ENCODE peak calls at places on chromosomes 12 and 14, in four cellular contexts. Z, A, B and S are unnamed samples.

GRCh38 chr14:31243860-31244259 is 36.3 kb upstream of the HECTD1 start:
- DNase-seq in Z (no peak), B (no peak), A (no peak), S (no peak)

GRCh38 chr12:44389038-44389437 is 487.1 kb downstream of the NELL2 start:
- DNase-seq in B (no peak), Z (no peak), A (no peak), S (no peak)

GRCh38 chr12:13046914-13047472 is 2.8 kb downstream of the FAM234B start:
- DNase-seq in A (no peak), B (no peak), Z (no peak), S (no peak)

GRCh38 chr14:68040633-68041369 is 221.2 kb downstream of the RAD51B start:
- DNase-seq in A (no peak), B (no peak), Z (no peak), S (no peak)

GRCh38 chr12:116982721-116983502 is 72.2 kb downstream of the FBXW8 start:
- DNase-seq in Z (no peak), A (no peak), B (no peak), S (no peak)

GRCh38 chr12:119841433-119842210 is 35.5 kb downstream of the CIT start:
- DNase-seq in Z (no peak), A (no peak), B (no peak), S (peak)

GRCh38 chr14:72024043-72024407 is 91.8 kb downstream of the RGS6 start:
- DNase-seq in A (no peak), B (peak), Z (peak), S (peak)

GRCh38 chr14:33484264-33484663 is 466.6 kb downstream of the EGLN3 start:
- DNase-seq in B (no peak), Z (no peak), A (no peak), S (no peak)

GRCh38 chr14:93132472-93133065 is 16.8 kb upstream of the ITPK1 start:
- DNase-seq in A (no peak), B (peak), Z (peak), S (peak)

GRCh38 chr12:109715310-109716091 is 1.9 kb downstream of the FAM222A start:
- DNase-seq in B (peak), Z (no peak), A (no peak), S (no peak)

GRCh38 chr14:33782923-33783322 is 168.0 kb downstream of the EGLN3 start:
- DNase-seq in A (no peak), Z (no peak), B (no peak), S (no peak)

GRCh38 chr14:32224731-32225377 is 21.8 kb upstream of the RNU6-8 start:
- DNase-seq in A (no peak), Z (peak), B (peak), S (peak)

GRCh38 chr14:71758198-71758955 is 173.9 kb upstream of the RGS6 start:
- DNase-seq in A (no peak), Z (no peak), B (no peak), S (no peak)

GRCh38 chr12:71589478-71589881 is 74.2 kb downstream of the ZFC3H1 start:
- DNase-seq in B (no peak), Z (no peak), A (no peak), S (no peak)